ENCODE peak calls at places on chromosomes 12 and 14, in seven cellular contexts. G, R, P, T, A, O and F are unnamed samples.

GRCh38 chr14:68981539-68981976 is 2.5 kb upstream of the ACTN1 start:
- DNase-seq in G (no peak), R (no peak), P (no peak), T (no peak), A (no peak), O (no peak), F (no peak)

GRCh38 chr12:74365178-74365964 is 172.3 kb upstream of the ATXN7L3B start:
- DNase-seq in G (no peak), R (no peak), P (no peak), T (no peak), A (no peak), O (no peak), F (peak; percentile 21)

GRCh38 chr12:3802721-3803120 is 49.8 kb upstream of the CRACR2A start:
- DNase-seq in G (no peak), R (no peak), P (no peak), T (no peak), A (no peak), O (no peak), F (no peak)

GRCh38 chr12:102010265-102010994 is 51.4 kb downstream of the WASHC3 start:
- DNase-seq in G (no peak), R (no peak), P (no peak), T (no peak), A (peak; percentile 84), O (no peak), F (no peak)

GRCh38 chr12:118850244-118850825 is 131.0 kb upstream of the SRRM4 start:
- DNase-seq in G (peak; percentile 5), R (no peak), P (no peak), T (no peak), A (no peak), O (no peak), F (no peak)

GRCh38 chr12:10409387-10409786 is at the start of gene KLRC4:
- DNase-seq in G (no peak), R (no peak), P (no peak), T (no peak), A (no peak), O (no peak), F (no peak)

GRCh38 chr12:118467576-118467975 is 91.2 kb downstream of the SUDS3 start:
- DNase-seq in G (no peak), R (no peak), P (no peak), T (no peak), A (no peak), O (no peak), F (no peak)

GRCh38 chr12:100927825-100928224 is 133.2 kb downstream of the ANO4 start:
- DNase-seq in G (no peak), R (no peak), P (no peak), T (no peak), A (no peak), O (no peak), F (no peak)

GRCh38 chr12:32365473-32366064 is 33.8 kb upstream of the FGD4 start:
- DNase-seq in G (peak; percentile 49), R (no peak), P (peak; percentile 61), T (no peak), A (peak; percentile 8), O (no peak), F (peak; percentile 33)

GRCh38 chr14:69571879-69572633 is 2.6 kb downstream of the CCDC177 start:
- DNase-seq in G (no peak), R (peak; percentile 91), P (peak; percentile 32), T (no peak), A (no peak), O (no peak), F (peak; percentile 63)

GRCh38 chr12:86712425-86712843 is 456.2 kb upstream of the MGAT4C start:
- DNase-seq in G (peak; percentile 71), R (no peak), P (no peak), T (no peak), A (no peak), O (no peak), F (no peak)

GRCh38 chr12:93699271-93700141 is 22.3 kb downstream of the CRADD start:
- DNase-seq in G (no peak), R (no peak), P (no peak), T (no peak), A (no peak), O (no peak), F (no peak)

GRCh38 chr12:93704122-93704521 is 26.9 kb downstream of the CRADD start:
- DNase-seq in G (no peak), R (no peak), P (no peak), T (no peak), A (no peak), O (no peak), F (no peak)

GRCh38 chr12:93705237-93705636 is 28.1 kb downstream of the CRADD start:
- DNase-seq in G (no peak), R (no peak), P (no peak), T (no peak), A (no peak), O (no peak), F (no peak)

GRCh38 chr12:93704625-93705024 is 27.4 kb downstream of the CRADD start:
- DNase-seq in G (no peak), R (no peak), P (no peak), T (no peak), A (no peak), O (no peak), F (no peak)

GRCh38 chr12:93702707-93703305 is 25.6 kb downstream of the CRADD start:
- DNase-seq in G (no peak), R (no peak), P (no peak), T (no peak), A (no peak), O (no peak), F (no peak)
- H3K4me1 ChIP-seq in G (peaks cover 52% of the 10 kb centered on the region), R (peaks cover 24% of the 10 kb centered on the region), P (peaks cover 19% of the 10 kb centered on the region), T (peaks cover 57% of the 10 kb centered on the region), A (peaks cover 11% of the 10 kb centered on the region), O (peaks cover 41% of the 10 kb centered on the region), F (peaks cover 4% of the 10 kb centered on the region)

DNA sequence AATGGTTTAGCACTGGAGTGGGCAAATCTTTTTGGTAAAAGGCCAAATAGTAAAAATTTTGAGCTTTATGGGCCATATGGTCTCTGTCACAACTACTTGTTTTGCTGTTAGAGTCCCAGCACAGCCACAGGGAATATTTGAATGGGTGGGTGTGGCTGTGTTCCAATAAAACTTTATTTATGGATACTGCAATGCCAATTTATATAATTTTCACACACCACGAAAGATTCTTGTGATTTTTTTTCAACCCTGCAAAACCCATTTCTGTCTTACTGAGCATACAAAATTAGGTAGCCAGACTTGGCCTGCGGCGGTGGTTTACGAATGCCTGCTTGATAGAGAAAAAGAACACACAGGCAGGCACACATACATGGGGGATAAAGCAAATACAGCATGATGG is 28.3 kb downstream of the TMEM120B start:
- DNase-seq in G (no peak), R (no peak), P (no peak), T (no peak), A (no peak), O (no peak), F (no peak)
- TF ChIP-seq CTCF in G (no peak), R (no peak), P (no peak), T (no peak), A (no peak), O (no peak), F (no peak)

GRCh38 chr14:79576434-79576833 is 634.9 kb downstream of the DIO2 start:
- DNase-seq in G (no peak), R (no peak), P (no peak), T (no peak), A (no peak), O (no peak), F (no peak)

GRCh38 chr14:79575032-79575431 is 636.3 kb downstream of the DIO2 start:
- DNase-seq in G (no peak), R (no peak), P (no peak), T (no peak), A (no peak), O (no peak), F (no peak)

GRCh38 chr14:79571361-79571760 is 639.9 kb downstream of the DIO2 start:
- DNase-seq in G (no peak), R (no peak), P (no peak), T (no peak), A (no peak), O (no peak), F (no peak)

GRCh38 chr14:79570648-79571047 is 640.7 kb downstream of the DIO2 start:
- DNase-seq in G (no peak), R (no peak), P (no peak), T (no peak), A (no peak), O (no peak), F (no peak)

DNA sequence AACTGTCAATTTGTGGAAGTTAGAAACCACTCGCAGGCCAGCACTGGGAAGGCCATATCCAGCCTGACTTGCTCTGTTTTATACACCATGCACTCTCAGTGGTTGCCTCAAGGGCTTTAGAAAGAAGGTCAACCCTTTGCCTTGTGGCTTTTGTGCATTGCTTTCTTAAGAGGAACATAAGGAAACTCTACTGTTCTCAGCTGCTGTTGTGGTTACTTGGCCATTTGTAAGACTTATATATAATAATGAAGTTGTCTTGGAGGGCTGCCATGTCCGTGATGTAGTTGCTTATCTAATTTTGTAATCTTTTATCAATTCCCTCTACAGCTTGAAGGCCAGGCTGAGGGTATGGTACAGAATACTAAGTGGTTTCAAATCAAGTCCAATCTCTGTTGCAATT is 637.8 kb downstream of the DIO2 start:
- DNase-seq in G (no peak), R (no peak), P (no peak), T (no peak), A (no peak), O (no peak), F (no peak)
- TF ChIP-seq EP300 in G (no peak), R (no peak), P (no peak), T (no peak), A (no peak), O (no peak), F (no peak)

GRCh38 chr14:64115401-64115800 is 178.8 kb downstream of the ESR2 start:
- DNase-seq in G (no peak), R (no peak), P (no peak), T (no peak), A (no peak), O (no peak), F (no peak)
- H3K4me1 ChIP-seq in G (no peaks in the 10 kb centered on the region), R (no peaks in the 10 kb centered on the region), P (no peaks in the 10 kb centered on the region), T (no peaks in the 10 kb centered on the region), A (no peaks in the 10 kb centered on the region), O (peaks cover 6% of the 10 kb centered on the region), F (no peaks in the 10 kb centered on the region)